ENCODE peak calls at places on chromosome 22, in five cellular contexts. N is stimulated activated CD8-positive, alpha-beta memory T cell treated with anti-CD3 and anti-CD28 coated beads, Interleukin-15, amount 100 ng/mL, for 4 hours; J is WTC11; B is activated CD8-positive, alpha-beta memory T cell treated with anti-CD3 and anti-CD28 coated beads for 1 hour; M is CD4-positive, alpha-beta T cell. K is an unnamed sample.

GRCh38 chr22:50621948-50622722 is 5.8 kb downstream of the ARSA start:
- DNase-seq in N (no peak), J (no peak), B (no peak), M (no peak), K (peak; percentile 40)

GRCh38 chr22:42396621-42397331 is 35.4 kb downstream of the NFAM1 start:
- DNase-seq in N (no peak), J (peak; percentile 41), B (no peak), M (no peak), K (no peak)

GRCh38 chr22:17570851-17571631 is 7.7 kb downstream of the SLC25A18 start:
- DNase-seq in N (no peak), J (no peak), B (no peak), M (no peak), K (peak; percentile 63)

GRCh38 chr22:26471522-26471921 is 12.1 kb downstream of the HPS4 start:
- DNase-seq in N (no peak), J (no peak), B (no peak), M (no peak), K (no peak)

GRCh38 chr22:41996826-41997225 is 1.8 kb upstream of the WBP2NL start:
- DNase-seq in N (no peak), J (no peak), B (no peak), M (no peak), K (no peak)

GRCh38 chr22:29621761-29622526 is 18.5 kb downstream of the NF2 start:
- DNase-seq in N (no peak), J (no peak), B (no peak), M (no peak), K (no peak)

GRCh38 chr22:29348956-29349355 is 33.5 kb upstream of the RASL10A start:
- DNase-seq in N (no peak), J (no peak), B (no peak), M (no peak), K (no peak)

GRCh38 chr22:20267441-20268288 is 453 bp downstream of the RTN4R start:
- DNase-seq in N (no peak), J (peak; percentile 45), B (no peak), M (no peak), K (no peak)

GRCh38 chr22:28544431-28544868 is 135.2 kb downstream of the TTC28 start:
- DNase-seq in N (no peak), J (no peak), B (no peak), M (no peak), K (no peak)

K was measured in prostate gland.